ENCODE peak calls at places on chromosomes 2 and 18, in seven cellular contexts. One of them, this sample, is unnamed.

GRCh38 chr18:78977627-78978271 is 1.9 kb upstream of the SALL3 start:
- DNase-seq in WERI-Rb-1: no peak
- DNase-seq in natural killer cell: no peak
- DNase-seq in heart left ventricle: no peak
- DNase-seq in astrocyte: no peak
- DNase-seq in glutamatergic neuron: no peak
- DNase-seq in dorsolateral prefrontal cortex: no peak
- DNase-seq in this sample: no peak

GRCh38 chr2:96737831-96738230 is 2.0 kb downstream of the LMAN2L start:
- DNase-seq in dorsolateral prefrontal cortex: no peak
- DNase-seq in glutamatergic neuron: no peak
- DNase-seq in heart left ventricle: no peak
- DNase-seq in natural killer cell: no peak
- DNase-seq in astrocyte: no peak
- DNase-seq in WERI-Rb-1: no peak
- DNase-seq in this sample: no peak

GRCh38 chr2:233764264-233764663 is 4.2 kb downstream of the UGT1A1 start:
- DNase-seq in WERI-Rb-1: no peak
- DNase-seq in astrocyte: peak
- DNase-seq in glutamatergic neuron: no peak
- DNase-seq in heart left ventricle: no peak
- DNase-seq in natural killer cell: no peak
- DNase-seq in dorsolateral prefrontal cortex: no peak
- DNase-seq in this sample: no peak

GRCh38 chr2:3192920-3193319 is 184.7 kb downstream of the EIPR1 start:
- DNase-seq in glutamatergic neuron: no peak
- DNase-seq in dorsolateral prefrontal cortex: no peak
- DNase-seq in WERI-Rb-1: no peak
- DNase-seq in heart left ventricle: no peak
- DNase-seq in natural killer cell: no peak
- DNase-seq in astrocyte: no peak
- DNase-seq in this sample: no peak

GRCh38 chr2:34570266-34570872 is 971.3 kb upstream of the FAM98A start:
- DNase-seq in glutamatergic neuron: no peak
- DNase-seq in natural killer cell: no peak
- DNase-seq in dorsolateral prefrontal cortex: no peak
- DNase-seq in heart left ventricle: no peak
- DNase-seq in astrocyte: no peak
- DNase-seq in WERI-Rb-1: peak
- DNase-seq in this sample: no peak

GRCh38 chr2:130825231-130825971 is 11.3 kb upstream of the ARHGEF4 start:
- DNase-seq in WERI-Rb-1: no peak
- DNase-seq in astrocyte: no peak
- DNase-seq in heart left ventricle: no peak
- DNase-seq in glutamatergic neuron: no peak
- DNase-seq in dorsolateral prefrontal cortex: peak
- DNase-seq in natural killer cell: no peak
- DNase-seq in this sample: peak

GRCh38 chr2:101341421-101341820 is 32.9 kb upstream of the RNF149 start:
- DNase-seq in WERI-Rb-1: peak
- DNase-seq in dorsolateral prefrontal cortex: no peak
- DNase-seq in heart left ventricle: no peak
- DNase-seq in glutamatergic neuron: no peak
- DNase-seq in natural killer cell: no peak
- DNase-seq in astrocyte: no peak
- DNase-seq in this sample: no peak

GRCh38 chr18:49843131-49843530 is 29.8 kb upstream of the ACAA2 start:
- DNase-seq in natural killer cell: no peak
- DNase-seq in dorsolateral prefrontal cortex: no peak
- DNase-seq in glutamatergic neuron: no peak
- DNase-seq in heart left ventricle: no peak
- DNase-seq in astrocyte: no peak
- DNase-seq in WERI-Rb-1: no peak
- DNase-seq in this sample: no peak

GRCh38 chr2:219486424-219486959 is 12.2 kb upstream of the GMPPA start:
- DNase-seq in heart left ventricle: no peak
- DNase-seq in natural killer cell: no peak
- DNase-seq in glutamatergic neuron: peak
- DNase-seq in dorsolateral prefrontal cortex: no peak
- DNase-seq in astrocyte: no peak
- DNase-seq in WERI-Rb-1: peak
- DNase-seq in this sample: no peak

GRCh38 chr2:240502059-240502429 is 55.7 kb downstream of the ANKMY1 start:
- DNase-seq in glutamatergic neuron: no peak
- DNase-seq in astrocyte: no peak
- DNase-seq in heart left ventricle: no peak
- DNase-seq in WERI-Rb-1: no peak
- DNase-seq in natural killer cell: peak
- DNase-seq in dorsolateral prefrontal cortex: no peak
- DNase-seq in this sample: no peak

GRCh38 chr2:178327516-178327915 is 123.5 kb downstream of the PRKRA start:
- DNase-seq in natural killer cell: no peak
- DNase-seq in astrocyte: peak
- DNase-seq in WERI-Rb-1: no peak
- DNase-seq in heart left ventricle: no peak
- DNase-seq in glutamatergic neuron: no peak
- DNase-seq in dorsolateral prefrontal cortex: no peak
- DNase-seq in this sample: no peak

DNA sequence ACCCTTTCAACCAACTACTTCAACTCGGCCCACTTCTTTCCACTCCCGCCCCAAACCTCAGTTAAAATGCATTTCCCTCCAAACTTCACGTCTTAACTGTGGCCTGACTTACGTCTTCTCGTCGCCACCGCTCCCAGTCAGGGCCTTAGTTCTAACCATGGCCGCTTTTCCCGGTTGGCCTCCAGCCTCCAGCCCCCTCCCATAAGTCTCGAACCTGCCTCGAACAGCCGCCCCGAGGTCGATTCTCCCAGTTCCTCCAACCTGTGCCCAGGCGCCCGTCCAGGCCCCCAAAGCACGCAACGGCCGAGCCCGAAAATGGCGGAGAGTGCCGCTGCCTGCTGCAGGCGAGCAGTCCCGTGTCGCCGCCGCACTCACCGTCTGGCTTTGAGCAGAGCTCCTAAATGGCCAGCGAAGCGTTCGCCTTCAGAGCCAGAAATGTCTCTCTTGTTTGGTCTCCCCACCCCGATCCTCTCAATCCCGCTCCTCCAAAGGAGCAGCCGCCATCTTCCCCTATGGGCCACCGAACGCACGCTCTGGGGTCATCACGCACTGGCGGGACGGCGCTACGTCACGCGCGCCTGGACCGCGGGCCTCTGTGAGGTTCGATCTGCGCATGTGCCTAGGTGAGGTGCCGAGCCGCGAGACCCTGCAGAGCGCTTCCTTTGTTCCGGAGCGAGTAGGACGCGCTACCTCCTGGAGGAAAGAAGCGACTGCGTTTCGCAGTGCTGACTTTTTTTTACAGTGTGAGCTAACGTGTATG is at the start of gene WDR33:
- DNase-seq in WERI-Rb-1: peak
- DNase-seq in astrocyte: peak
- DNase-seq in heart left ventricle: peak
- DNase-seq in glutamatergic neuron: peak
- DNase-seq in dorsolateral prefrontal cortex: peak
- DNase-seq in natural killer cell: peak
- DNase-seq in this sample: peak
- TF ChIP-seq CTCF in WERI-Rb-1: peak
- TF ChIP-seq CTCF in astrocyte: no peak
- TF ChIP-seq CTCF in heart left ventricle: no peak
- TF ChIP-seq CTCF in glutamatergic neuron: no peak
- TF ChIP-seq CTCF in dorsolateral prefrontal cortex: peak
- TF ChIP-seq CTCF in natural killer cell: no peak
- TF ChIP-seq CTCF in this sample: peak

DNA sequence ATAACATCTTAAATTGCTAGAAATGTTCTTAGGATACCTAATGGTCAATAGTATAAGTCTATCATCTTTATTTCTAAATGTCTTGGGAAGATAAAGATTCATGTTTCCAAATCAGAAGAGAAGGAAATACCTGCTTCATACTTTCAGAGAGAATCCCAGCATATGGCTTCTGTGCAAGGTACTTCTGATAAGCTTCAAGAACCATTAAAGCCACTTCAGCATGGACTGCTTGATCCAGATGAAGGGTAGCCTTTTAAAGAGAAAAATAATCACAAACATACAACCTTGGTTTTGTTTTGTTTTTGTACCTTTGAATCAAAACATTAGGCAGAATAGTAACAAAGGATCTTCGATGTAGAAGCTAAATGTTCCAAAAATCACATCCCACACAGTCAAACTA is 44.0 kb downstream of the EPG5 start:
- DNase-seq in heart left ventricle: no peak
- DNase-seq in WERI-Rb-1: no peak
- DNase-seq in glutamatergic neuron: no peak
- DNase-seq in astrocyte: no peak
- DNase-seq in natural killer cell: no peak
- DNase-seq in dorsolateral prefrontal cortex: no peak
- DNase-seq in this sample: no peak
- TF ChIP-seq CTCF in heart left ventricle: no peak
- TF ChIP-seq CTCF in WERI-Rb-1: no peak
- TF ChIP-seq CTCF in glutamatergic neuron: no peak
- TF ChIP-seq CTCF in astrocyte: no peak
- TF ChIP-seq CTCF in natural killer cell: no peak
- TF ChIP-seq CTCF in dorsolateral prefrontal cortex: no peak
- TF ChIP-seq CTCF in this sample: no peak

GRCh38 chr18:47260924-47261701 is 9.7 kb upstream of the SKOR2 start:
- DNase-seq in glutamatergic neuron: peak
- DNase-seq in WERI-Rb-1: peak
- DNase-seq in dorsolateral prefrontal cortex: no peak
- DNase-seq in natural killer cell: no peak
- DNase-seq in heart left ventricle: no peak
- DNase-seq in astrocyte: no peak
- DNase-seq in this sample: no peak
- TF ChIP-seq CTCF in glutamatergic neuron: peak
- TF ChIP-seq CTCF in WERI-Rb-1: peak
- TF ChIP-seq CTCF in dorsolateral prefrontal cortex: no peak
- TF ChIP-seq CTCF in natural killer cell: no peak
- TF ChIP-seq CTCF in heart left ventricle: no peak
- TF ChIP-seq CTCF in astrocyte: no peak
- TF ChIP-seq CTCF in this sample: no peak

GRCh38 chr2:146677280-146677679 is 1167.5 kb upstream of the ACVR2A start:
- DNase-seq in glutamatergic neuron: no peak
- DNase-seq in astrocyte: no peak
- DNase-seq in heart left ventricle: no peak
- DNase-seq in natural killer cell: no peak
- DNase-seq in WERI-Rb-1: no peak
- DNase-seq in dorsolateral prefrontal cortex: no peak
- DNase-seq in this sample: no peak
- TF ChIP-seq CTCF in glutamatergic neuron: no peak
- TF ChIP-seq CTCF in astrocyte: no peak
- TF ChIP-seq CTCF in heart left ventricle: no peak
- TF ChIP-seq CTCF in natural killer cell: no peak
- TF ChIP-seq CTCF in WERI-Rb-1: peak
- TF ChIP-seq CTCF in dorsolateral prefrontal cortex: no peak
- TF ChIP-seq CTCF in this sample: peak

GRCh38 chr18:7565677-7566076 is 1.4 kb upstream of the PTPRM start:
- DNase-seq in astrocyte: no peak
- DNase-seq in WERI-Rb-1: no peak
- DNase-seq in glutamatergic neuron: no peak
- DNase-seq in dorsolateral prefrontal cortex: no peak
- DNase-seq in natural killer cell: no peak
- DNase-seq in heart left ventricle: no peak
- DNase-seq in this sample: no peak

GRCh38 chr18:7566244-7566586 is 901 bp upstream of the PTPRM start:
- DNase-seq in natural killer cell: no peak
- DNase-seq in WERI-Rb-1: no peak
- DNase-seq in glutamatergic neuron: no peak
- DNase-seq in dorsolateral prefrontal cortex: no peak
- DNase-seq in heart left ventricle: no peak
- DNase-seq in astrocyte: no peak
- DNase-seq in this sample: no peak

GRCh38 chr18:7567487-7568425 is 640 bp downstream of the PTPRM start:
- DNase-seq in dorsolateral prefrontal cortex: no peak
- DNase-seq in WERI-Rb-1: peak
- DNase-seq in glutamatergic neuron: peak
- DNase-seq in astrocyte: peak
- DNase-seq in natural killer cell: no peak
- DNase-seq in heart left ventricle: peak
- DNase-seq in this sample: peak

GRCh38 chr18:7568426-7568825 is 1.3 kb downstream of the PTPRM start:
- DNase-seq in WERI-Rb-1: peak
- DNase-seq in dorsolateral prefrontal cortex: no peak
- DNase-seq in glutamatergic neuron: peak
- DNase-seq in natural killer cell: peak
- DNase-seq in heart left ventricle: peak
- DNase-seq in astrocyte: peak
- DNase-seq in this sample: peak

DNA sequence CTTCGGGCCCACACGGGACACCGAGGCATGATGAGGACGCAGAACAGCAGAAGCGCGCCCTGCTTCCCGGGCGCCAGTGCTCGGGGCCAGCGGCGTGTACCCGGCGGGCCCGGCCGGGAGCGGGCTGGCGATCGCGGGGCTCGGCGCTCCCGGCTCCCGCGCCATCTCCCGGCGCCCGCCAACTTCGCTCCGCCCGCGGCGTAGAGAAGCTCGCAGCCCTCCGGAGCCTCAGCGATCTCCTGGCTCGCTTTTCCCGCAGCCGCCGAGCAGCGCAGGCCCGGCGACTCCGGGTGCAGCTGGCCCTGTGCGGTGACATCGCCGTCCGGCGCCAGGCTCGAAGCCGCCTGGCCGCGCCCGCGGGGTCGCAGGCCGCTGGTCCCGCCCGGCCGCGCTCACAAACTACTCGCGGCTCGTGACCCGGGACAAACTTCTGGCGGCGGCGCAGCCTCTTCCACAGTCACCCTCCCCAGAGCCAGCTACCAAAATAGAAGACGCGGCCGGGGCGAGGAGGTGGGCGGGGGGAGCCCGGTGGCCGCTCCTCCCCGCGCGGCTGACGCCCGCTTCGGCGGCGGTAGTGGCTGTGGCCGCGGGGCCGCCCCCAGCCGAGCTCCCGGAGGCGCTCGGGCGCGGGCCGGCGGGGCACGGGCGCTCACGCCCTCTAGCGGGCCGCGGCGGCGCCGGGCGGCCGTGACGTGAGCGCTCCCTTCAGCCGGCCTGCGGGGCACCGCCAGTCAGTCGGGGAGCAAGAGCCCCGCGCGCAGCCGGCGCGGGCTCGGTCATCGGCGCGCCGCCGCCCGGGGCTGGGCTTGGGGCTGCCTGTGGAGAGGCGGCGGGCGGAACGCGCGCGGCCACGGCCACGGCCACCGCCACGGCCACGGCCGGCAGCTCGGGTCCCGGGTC is at the start of gene PTPRM:
- DNase-seq in WERI-Rb-1: peak
- DNase-seq in glutamatergic neuron: peak
- DNase-seq in dorsolateral prefrontal cortex: peak
- DNase-seq in astrocyte: peak
- DNase-seq in heart left ventricle: peak
- DNase-seq in natural killer cell: peak
- DNase-seq in this sample: peak
- TF ChIP-seq CTCF in WERI-Rb-1: peak
- TF ChIP-seq CTCF in glutamatergic neuron: no peak
- TF ChIP-seq CTCF in dorsolateral prefrontal cortex: no peak
- TF ChIP-seq CTCF in astrocyte: no peak
- TF ChIP-seq CTCF in heart left ventricle: peak
- TF ChIP-seq CTCF in natural killer cell: no peak
- TF ChIP-seq CTCF in this sample: peak

GRCh38 chr18:653512-653911 is 3.9 kb upstream of the TYMS start:
- DNase-seq in glutamatergic neuron: no peak
- DNase-seq in WERI-Rb-1: no peak
- DNase-seq in heart left ventricle: no peak
- DNase-seq in astrocyte: no peak
- DNase-seq in dorsolateral prefrontal cortex: no peak
- DNase-seq in natural killer cell: no peak
- DNase-seq in this sample: no peak
- TF ChIP-seq CTCF in glutamatergic neuron: no peak
- TF ChIP-seq CTCF in WERI-Rb-1: no peak
- TF ChIP-seq CTCF in heart left ventricle: no peak
- TF ChIP-seq CTCF in astrocyte: no peak
- TF ChIP-seq CTCF in dorsolateral prefrontal cortex: no peak
- TF ChIP-seq CTCF in natural killer cell: no peak
- TF ChIP-seq CTCF in this sample: no peak